ENCODE peak calls at places on chromosomes 16 and 17, in eight cellular contexts. F, U, T, L, E, N, G and Q are unnamed samples.

GRCh38 chr16:57112403-57113041 is 20.1 kb downstream of the CPNE2 start:
- DNase-seq in F (no peak), U (no peak), T (no peak), L (no peak), E (no peak), N (no peak), G (no peak), Q (no peak)

GRCh38 chr17:29151567-29151966 is 28.6 kb downstream of the MYO18A start:
- DNase-seq in F (peak; percentile 70), U (no peak), T (no peak), L (no peak), E (peak; percentile 60), N (no peak), G (no peak), Q (no peak)

GRCh38 chr17:77107506-77108433 is 33.0 kb upstream of the SEC14L1 start:
- DNase-seq in F (peak; percentile 14), U (no peak), T (peak; percentile 84), L (peak; percentile 44), E (peak; percentile 51), N (peak; percentile 74), G (no peak), Q (no peak)

GRCh38 chr16:26195225-26195624 is 503.5 kb downstream of the HS3ST4 start:
- DNase-seq in F (no peak), U (peak; percentile 18), T (no peak), L (no peak), E (no peak), N (no peak), G (no peak), Q (no peak)

GRCh38 chr16:48153689-48154265 is 2.0 kb downstream of the ABCC12 start:
- DNase-seq in F (peak; percentile 60), U (no peak), T (no peak), L (no peak), E (no peak), N (no peak), G (no peak), Q (no peak)

GRCh38 chr17:21353326-21354010 is 22.7 kb upstream of the KCNJ12 start:
- DNase-seq in F (no peak), U (no peak), T (no peak), L (no peak), E (peak; percentile 39), N (no peak), G (no peak), Q (no peak)

GRCh38 chr16:70604407-70605283 is 41.7 kb upstream of the IL34 start:
- DNase-seq in F (no peak), U (no peak), T (no peak), L (no peak), E (no peak), N (no peak), G (no peak), Q (no peak)

GRCh38 chr17:2053380-2054261 is 1.3 kb upstream of the HIC1 start:
- DNase-seq in F (peak; percentile 34), U (peak; percentile 78), T (peak; percentile 78), L (no peak), E (peak; percentile 81), N (peak; percentile 81), G (no peak), Q (peak; percentile 56)

GRCh38 chr16:67967183-67967955 is 1.1 kb downstream of the SLC12A4 start:
- DNase-seq in F (no peak), U (no peak), T (no peak), L (no peak), E (peak; percentile 33), N (peak; percentile 34), G (no peak), Q (no peak)

GRCh38 chr17:28854457-28855382 is at the start of gene ERAL1:
- DNase-seq in F (peak; percentile 91), U (peak; percentile 76), T (peak; percentile 75), L (peak; percentile 71), E (peak; percentile 94), N (peak; percentile 80), G (peak; percentile 49), Q (peak; percentile 72)

GRCh38 chr16:84383106-84383505 is 14.8 kb downstream of the ATP2C2 start:
- DNase-seq in F (no peak), U (no peak), T (no peak), L (no peak), E (no peak), N (no peak), G (no peak), Q (no peak)

GRCh38 chr17:78528541-78528940 is 48.7 kb downstream of the DNAH17 start:
- DNase-seq in F (no peak), U (no peak), T (no peak), L (no peak), E (no peak), N (no peak), G (no peak), Q (no peak)

GRCh38 chr17:68580236-68580903 is 20.8 kb downstream of the FAM20A start:
- DNase-seq in F (peak; percentile 39), U (no peak), T (no peak), L (no peak), E (peak; percentile 94), N (no peak), G (no peak), Q (no peak)

GRCh38 chr16:56860226-56861020 is 4.6 kb upstream of the SLC12A3 start:
- DNase-seq in F (no peak), U (no peak), T (peak; percentile 23), L (no peak), E (no peak), N (no peak), G (no peak), Q (peak; percentile 37)

GRCh38 chr16:61289141-61289540 is 747.1 kb downstream of the CDH8 start:
- DNase-seq in F (no peak), U (no peak), T (no peak), L (no peak), E (no peak), N (no peak), G (no peak), Q (no peak)

GRCh38 chr17:1153795-1154546 is 25.8 kb downstream of the ABR start:
- DNase-seq in F (peak; percentile 65), U (no peak), T (no peak), L (no peak), E (peak; percentile 75), N (no peak), G (peak; percentile 20), Q (no peak)

GRCh38 chr17:44996304-44996703 is 28.2 kb upstream of the C1QL1 start:
- DNase-seq in F (no peak), U (no peak), T (no peak), L (no peak), E (no peak), N (no peak), G (no peak), Q (no peak)

GRCh38 chr17:55962931-55963378 is 190.3 kb upstream of the ANKFN1 start:
- DNase-seq in F (no peak), U (no peak), T (no peak), L (no peak), E (no peak), N (no peak), G (no peak), Q (no peak)

GRCh38 chr17:28227278-28228108 is 91.5 kb upstream of the TMEM97 start:
- DNase-seq in F (peak; percentile 43), U (peak; percentile 79), T (no peak), L (no peak), E (peak; percentile 41), N (no peak), G (no peak), Q (no peak)

GRCh38 chr17:78525511-78526160 is 51.6 kb downstream of the DNAH17 start:
- DNase-seq in F (no peak), U (no peak), T (no peak), L (no peak), E (no peak), N (no peak), G (no peak), Q (no peak)

GRCh38 chr17:32519769-32520701 is 33.2 kb downstream of the CDK5R1 start:
- DNase-seq in F (no peak), U (peak; percentile 59), T (peak; percentile 50), L (no peak), E (peak; percentile 55), N (peak; percentile 48), G (no peak), Q (peak; percentile 60)

GRCh38 chr16:71426069-71426879 is 15.6 kb downstream of the TLE7 start:
- DNase-seq in F (peak; percentile 69), U (peak; percentile 86), T (peak; percentile 17), L (no peak), E (peak; percentile 94), N (peak; percentile 25), G (no peak), Q (no peak)

GRCh38 chr17:40751065-40751464 is 4.1 kb downstream of the KRT25 start:
- DNase-seq in F (no peak), U (no peak), T (no peak), L (no peak), E (no peak), N (no peak), G (no peak), Q (no peak)

GRCh38 chr17:70369296-70369855 is 200.0 kb downstream of the KCNJ2 start:
- DNase-seq in F (no peak), U (no peak), T (no peak), L (no peak), E (peak; percentile 44), N (no peak), G (no peak), Q (no peak)

GRCh38 chr17:38693700-38694329 is 11.3 kb upstream of the MLLT6 start:
- DNase-seq in F (peak; percentile 81), U (no peak), T (no peak), L (no peak), E (no peak), N (no peak), G (no peak), Q (no peak)

GRCh38 chr17:32835291-32835761 is 41.6 kb downstream of the MYO1D start:
- DNase-seq in F (no peak), U (no peak), T (no peak), L (no peak), E (no peak), N (no peak), G (no peak), Q (no peak)

GRCh38 chr17:65365209-65365608 is 196.2 kb downstream of the AXIN2 start:
- DNase-seq in F (no peak), U (no peak), T (no peak), L (no peak), E (no peak), N (no peak), G (no peak), Q (no peak)

GRCh38 chr17:66713533-66714042 is 121.3 kb upstream of the CACNG5 start:
- DNase-seq in F (no peak), U (no peak), T (peak; percentile 1), L (no peak), E (no peak), N (no peak), G (no peak), Q (peak; percentile 80)